ENCODE peak calls at places on chromosomes 13 and 19, in four cellular contexts. One of them, this sample, is unnamed.
A peak's percentile ranks its signal among the peaks of the same experiment; 100 is the strongest.

GRCh38 chr19:3626473-3627350 is at the start of gene CACTIN:
- DNase-seq in AG04450: peak; percentile 94
- DNase-seq in thoracic aorta: peak; percentile 98
- DNase-seq in CD4-positive, alpha-beta memory T cell: peak; percentile 99
- DNase-seq in this sample: peak; percentile 98

GRCh38 chr13:35512271-35512920 is 35.9 kb upstream of the MAB21L1 start:
- DNase-seq in AG04450: peak; percentile 16
- DNase-seq in thoracic aorta: no peak
- DNase-seq in CD4-positive, alpha-beta memory T cell: no peak
- DNase-seq in this sample: no peak

GRCh38 chr19:42122691-42123607 is 9.3 kb downstream of the POU2F2 start:
- DNase-seq in AG04450: no peak
- DNase-seq in thoracic aorta: no peak
- DNase-seq in CD4-positive, alpha-beta memory T cell: peak; percentile 75
- DNase-seq in this sample: no peak

GRCh38 chr13:23434431-23434830 is 929 bp upstream of the SACS start:
- DNase-seq in AG04450: no peak
- DNase-seq in thoracic aorta: no peak
- DNase-seq in CD4-positive, alpha-beta memory T cell: no peak
- DNase-seq in this sample: no peak

GRCh38 chr13:106616729-106617128 is 48.8 kb upstream of the ARGLU1 start:
- DNase-seq in AG04450: no peak
- DNase-seq in thoracic aorta: no peak
- DNase-seq in CD4-positive, alpha-beta memory T cell: no peak
- DNase-seq in this sample: no peak

GRCh38 chr19:39941615-39942507 is 7.4 kb upstream of the FCGBP start:
- DNase-seq in AG04450: no peak
- DNase-seq in thoracic aorta: no peak
- DNase-seq in CD4-positive, alpha-beta memory T cell: peak; percentile 88
- DNase-seq in this sample: peak; percentile 32

GRCh38 chr19:48511321-48511731 is 309 bp downstream of the LMTK3 start:
- DNase-seq in AG04450: no peak
- DNase-seq in thoracic aorta: no peak
- DNase-seq in CD4-positive, alpha-beta memory T cell: peak; percentile 63
- DNase-seq in this sample: no peak

GRCh38 chr19:55809381-55810058 is 22.3 kb downstream of the NLRP11 start:
- DNase-seq in AG04450: no peak
- DNase-seq in thoracic aorta: no peak
- DNase-seq in CD4-positive, alpha-beta memory T cell: no peak
- DNase-seq in this sample: no peak

GRCh38 chr19:35037716-35038622 is 3.6 kb upstream of the HPN start:
- DNase-seq in AG04450: no peak
- DNase-seq in thoracic aorta: no peak
- DNase-seq in CD4-positive, alpha-beta memory T cell: no peak
- DNase-seq in this sample: no peak

GRCh38 chr13:75364131-75364713 is 117.7 kb downstream of the TBC1D4 start:
- DNase-seq in AG04450: no peak
- DNase-seq in thoracic aorta: no peak
- DNase-seq in CD4-positive, alpha-beta memory T cell: no peak
- DNase-seq in this sample: no peak

GRCh38 chr19:47729799-47730520 is 15.4 kb upstream of the NOP53 start:
- DNase-seq in AG04450: no peak
- DNase-seq in thoracic aorta: no peak
- DNase-seq in CD4-positive, alpha-beta memory T cell: no peak
- DNase-seq in this sample: no peak

GRCh38 chr19:4456566-4456842 is 1.1 kb downstream of the UBXN6 start:
- DNase-seq in AG04450: no peak
- DNase-seq in thoracic aorta: no peak
- DNase-seq in CD4-positive, alpha-beta memory T cell: no peak
- DNase-seq in this sample: no peak

GRCh38 chr13:45416521-45417125 is 1.6 kb downstream of the SLC25A30 start:
- DNase-seq in AG04450: no peak
- DNase-seq in thoracic aorta: no peak
- DNase-seq in CD4-positive, alpha-beta memory T cell: no peak
- DNase-seq in this sample: no peak

GRCh38 chr19:18833849-18834643 is 2.3 kb downstream of the UPF1 start:
- DNase-seq in AG04450: no peak
- DNase-seq in thoracic aorta: no peak
- DNase-seq in CD4-positive, alpha-beta memory T cell: no peak
- DNase-seq in this sample: no peak

GRCh38 chr19:50357178-50358100 is 8.0 kb downstream of the NAPSA start:
- DNase-seq in AG04450: no peak
- DNase-seq in thoracic aorta: peak; percentile 24
- DNase-seq in CD4-positive, alpha-beta memory T cell: peak; percentile 88
- DNase-seq in this sample: peak; percentile 76

GRCh38 chr13:45454204-45454603 is 10.5 kb upstream of the COG3 start:
- DNase-seq in AG04450: no peak
- DNase-seq in thoracic aorta: no peak
- DNase-seq in CD4-positive, alpha-beta memory T cell: no peak
- DNase-seq in this sample: no peak

GRCh38 chr19:16886305-16886880 is 2.4 kb upstream of the F2RL3 start:
- DNase-seq in AG04450: no peak
- DNase-seq in thoracic aorta: no peak
- DNase-seq in CD4-positive, alpha-beta memory T cell: no peak
- DNase-seq in this sample: no peak

GRCh38 chr19:10079031-10079453 is 7.1 kb upstream of the SHFL start:
- DNase-seq in AG04450: no peak
- DNase-seq in thoracic aorta: no peak
- DNase-seq in CD4-positive, alpha-beta memory T cell: no peak
- DNase-seq in this sample: no peak

GRCh38 chr13:111005808-111006494 is 91.1 kb upstream of the ANKRD10 start:
- DNase-seq in AG04450: no peak
- DNase-seq in thoracic aorta: peak; percentile 16
- DNase-seq in CD4-positive, alpha-beta memory T cell: no peak
- DNase-seq in this sample: no peak

GRCh38 chr13:96053003-96053703 is at the start of gene UGGT2:
- DNase-seq in AG04450: peak; percentile 88
- DNase-seq in thoracic aorta: peak; percentile 77
- DNase-seq in CD4-positive, alpha-beta memory T cell: no peak
- DNase-seq in this sample: no peak

GRCh38 chr13:93305886-93306285 is 79.3 kb downstream of the GPC6 start:
- DNase-seq in AG04450: no peak
- DNase-seq in thoracic aorta: no peak
- DNase-seq in CD4-positive, alpha-beta memory T cell: no peak
- DNase-seq in this sample: no peak

GRCh38 chr13:73714522-73714921 is 419.7 kb downstream of the KLF12 start:
- DNase-seq in AG04450: no peak
- DNase-seq in thoracic aorta: no peak
- DNase-seq in CD4-positive, alpha-beta memory T cell: peak; percentile 44
- DNase-seq in this sample: no peak

GRCh38 chr19:15702590-15702930 is 25.3 kb upstream of the OR10H2 start:
- DNase-seq in AG04450: no peak
- DNase-seq in thoracic aorta: no peak
- DNase-seq in CD4-positive, alpha-beta memory T cell: no peak
- DNase-seq in this sample: no peak

GRCh38 chr13:109361562-109361961 is 424.8 kb downstream of the IRS2 start:
- DNase-seq in AG04450: no peak
- DNase-seq in thoracic aorta: no peak
- DNase-seq in CD4-positive, alpha-beta memory T cell: no peak
- DNase-seq in this sample: no peak

GRCh38 chr19:6828306-6828697 is 55.8 kb downstream of the VAV1 start:
- DNase-seq in AG04450: no peak
- DNase-seq in thoracic aorta: no peak
- DNase-seq in CD4-positive, alpha-beta memory T cell: no peak
- DNase-seq in this sample: no peak

GRCh38 chr13:43959291-43959690 is 79.6 kb downstream of the LACC1 start:
- DNase-seq in AG04450: no peak
- DNase-seq in thoracic aorta: no peak
- DNase-seq in CD4-positive, alpha-beta memory T cell: no peak
- DNase-seq in this sample: no peak

GRCh38 chr13:28313579-28313978 is 175.2 kb downstream of the PAN3 start:
- DNase-seq in AG04450: no peak
- DNase-seq in thoracic aorta: no peak
- DNase-seq in CD4-positive, alpha-beta memory T cell: no peak
- DNase-seq in this sample: no peak

GRCh38 chr13:100461309-100462035 is 127.1 kb downstream of the GGACT start:
- DNase-seq in AG04450: no peak
- DNase-seq in thoracic aorta: no peak
- DNase-seq in CD4-positive, alpha-beta memory T cell: no peak
- DNase-seq in this sample: no peak

GRCh38 chr13:24495151-24495729 is 17.3 kb downstream of the PARP4 start:
- DNase-seq in AG04450: no peak
- DNase-seq in thoracic aorta: no peak
- DNase-seq in CD4-positive, alpha-beta memory T cell: no peak
- DNase-seq in this sample: no peak

GRCh38 chr13:43291289-43292055 is 268.1 kb downstream of the DNAJC15 start:
- DNase-seq in AG04450: no peak
- DNase-seq in thoracic aorta: no peak
- DNase-seq in CD4-positive, alpha-beta memory T cell: no peak
- DNase-seq in this sample: no peak

GRCh38 chr19:14072535-14073231 is at the start of gene MISP3:
- DNase-seq in AG04450: no peak
- DNase-seq in thoracic aorta: no peak
- DNase-seq in CD4-positive, alpha-beta memory T cell: no peak
- DNase-seq in this sample: no peak

GRCh38 chr13:102033316-102033715 is 368.5 kb downstream of the FGF14 start:
- DNase-seq in AG04450: no peak
- DNase-seq in thoracic aorta: no peak
- DNase-seq in CD4-positive, alpha-beta memory T cell: no peak
- DNase-seq in this sample: no peak

GRCh38 chr13:20136781-20137703 is 23.8 kb downstream of the GJA3 start:
- DNase-seq in AG04450: no peak
- DNase-seq in thoracic aorta: no peak
- DNase-seq in CD4-positive, alpha-beta memory T cell: no peak
- DNase-seq in this sample: no peak

GRCh38 chr19:46000497-46001246 is 5.4 kb downstream of the CCDC61 start:
- DNase-seq in AG04450: no peak
- DNase-seq in thoracic aorta: no peak
- DNase-seq in CD4-positive, alpha-beta memory T cell: peak; percentile 84
- DNase-seq in this sample: peak; percentile 81

GRCh38 chr13:98143157-98143553 is 261 bp downstream of the FARP1 start:
- DNase-seq in AG04450: no peak
- DNase-seq in thoracic aorta: no peak
- DNase-seq in CD4-positive, alpha-beta memory T cell: no peak
- DNase-seq in this sample: no peak

GRCh38 chr13:41008349-41008980 is 10.7 kb downstream of the ELF1 start:
- DNase-seq in AG04450: peak; percentile 37
- DNase-seq in thoracic aorta: no peak
- DNase-seq in CD4-positive, alpha-beta memory T cell: no peak
- DNase-seq in this sample: no peak

GRCh38 chr13:53781941-53782340 is 753.3 kb downstream of the OLFM4 start:
- DNase-seq in AG04450: no peak
- DNase-seq in thoracic aorta: no peak
- DNase-seq in CD4-positive, alpha-beta memory T cell: no peak
- DNase-seq in this sample: no peak

GRCh38 chr19:37492213-37492612 is 14.5 kb upstream of the ZNF793 start:
- DNase-seq in AG04450: no peak
- DNase-seq in thoracic aorta: no peak
- DNase-seq in CD4-positive, alpha-beta memory T cell: no peak
- DNase-seq in this sample: no peak
- H3K9me3 ChIP-seq in AG04450: peaks cover 32% of the 10 kb centered on the region
- H3K9me3 ChIP-seq in thoracic aorta: peaks cover 72% of the 10 kb centered on the region
- H3K9me3 ChIP-seq in CD4-positive, alpha-beta memory T cell: no peaks in the 10 kb centered on the region
- H3K9me3 ChIP-seq in this sample: peaks cover 21% of the 10 kb centered on the region

DNA sequence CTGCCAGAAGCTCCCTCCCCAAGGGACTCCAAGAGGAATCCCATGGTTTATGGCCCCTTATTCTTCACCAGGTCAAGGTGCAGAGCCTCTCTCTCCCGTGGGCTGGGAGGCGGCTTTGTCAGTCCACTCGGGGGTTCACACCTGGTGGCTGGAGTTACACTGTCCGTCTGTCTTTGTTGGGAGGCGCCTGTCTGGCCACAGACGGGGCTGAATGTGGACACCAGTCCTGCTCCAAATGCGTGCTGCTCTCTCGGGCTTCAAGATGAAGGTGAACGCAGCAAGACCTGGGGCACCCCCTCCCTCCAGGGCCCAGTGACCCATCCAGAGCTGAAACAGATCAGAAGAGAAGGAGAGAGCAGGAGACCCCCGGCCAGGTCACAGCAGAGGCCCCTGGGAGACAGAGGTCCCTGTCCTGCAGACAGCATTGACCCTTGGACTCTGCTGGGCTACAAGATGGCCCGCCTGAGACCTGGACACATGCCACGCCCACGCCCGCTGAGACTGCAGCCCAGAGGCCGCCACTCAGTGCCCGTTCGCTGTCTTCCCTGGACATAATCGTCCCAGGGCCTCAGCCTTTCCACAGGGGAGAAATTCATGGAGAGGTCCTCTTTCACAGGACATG is 29.9 kb upstream of the TUBGCP3 start:
- DNase-seq in AG04450: no peak
- DNase-seq in thoracic aorta: no peak
- DNase-seq in CD4-positive, alpha-beta memory T cell: no peak
- DNase-seq in this sample: no peak
- H3K9me3 ChIP-seq in AG04450: no peaks in the 10 kb centered on the region
- H3K9me3 ChIP-seq in thoracic aorta: no peaks in the 10 kb centered on the region
- H3K9me3 ChIP-seq in CD4-positive, alpha-beta memory T cell: no peaks in the 10 kb centered on the region
- H3K9me3 ChIP-seq in this sample: no peaks in the 10 kb centered on the region

DNA sequence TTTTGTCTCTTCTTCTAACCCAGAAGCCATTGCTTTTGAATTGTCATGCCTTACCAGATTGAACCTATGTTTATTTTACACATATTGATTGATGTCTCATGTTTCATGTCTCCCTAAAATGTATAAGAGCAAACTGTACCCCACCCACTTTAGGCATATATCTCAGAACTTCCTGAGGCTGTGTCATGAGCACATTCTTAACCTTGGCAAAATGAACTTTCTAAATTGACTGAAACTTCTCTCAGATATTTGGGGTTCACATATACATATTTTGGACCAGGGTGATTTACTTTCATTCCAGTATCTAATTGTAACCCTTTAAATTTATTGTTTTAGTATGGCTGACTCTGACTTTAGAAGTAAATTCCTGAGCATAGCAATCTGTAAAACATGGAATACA is 723.9 kb upstream of the PCDH20 start:
- DNase-seq in AG04450: no peak
- DNase-seq in thoracic aorta: no peak
- DNase-seq in CD4-positive, alpha-beta memory T cell: no peak
- DNase-seq in this sample: no peak
- H3K9me3 ChIP-seq in AG04450: peaks cover 5% of the 10 kb centered on the region
- H3K9me3 ChIP-seq in thoracic aorta: peaks cover 2% of the 10 kb centered on the region
- H3K9me3 ChIP-seq in CD4-positive, alpha-beta memory T cell: no peaks in the 10 kb centered on the region
- H3K9me3 ChIP-seq in this sample: no peaks in the 10 kb centered on the region

DNA sequence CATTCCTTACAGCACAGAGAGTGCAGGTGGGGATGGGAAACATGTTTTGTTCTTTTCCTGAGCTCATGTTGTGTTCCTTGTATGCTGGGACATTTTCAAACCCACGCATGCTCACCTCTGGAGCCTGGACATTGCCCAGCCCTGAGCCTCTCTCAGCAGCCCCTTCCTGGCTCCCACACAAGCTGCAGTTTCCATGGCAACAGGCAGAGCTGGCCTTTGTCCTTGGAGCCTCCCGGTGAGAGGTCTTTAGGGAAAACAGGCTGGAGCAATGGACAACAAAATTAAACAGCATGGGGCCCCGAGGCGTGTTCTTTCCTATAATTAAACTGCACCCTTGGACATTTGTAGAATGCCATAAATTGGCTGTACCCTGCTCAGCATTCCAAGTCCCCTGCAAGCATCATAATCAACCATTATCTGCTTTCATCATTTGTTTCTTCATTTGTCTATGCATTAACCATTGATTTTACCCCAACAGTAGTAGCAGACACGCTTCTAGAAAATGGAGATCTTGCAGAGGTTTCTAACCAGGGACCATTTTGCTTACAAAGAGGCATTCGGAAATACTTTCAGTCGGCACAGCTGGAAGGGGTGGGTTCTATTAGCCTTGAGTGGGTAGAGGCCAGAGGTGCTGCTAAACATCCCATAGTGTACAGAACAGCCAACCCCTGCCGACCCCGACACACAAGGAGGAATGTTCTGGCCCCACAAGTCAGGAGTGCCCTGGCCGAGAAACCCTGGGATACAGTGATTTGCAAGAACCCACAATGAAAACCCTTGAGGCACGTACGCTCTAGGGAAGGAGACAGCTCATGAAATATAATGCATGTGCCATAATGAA is 133.4 kb upstream of the PEG3 start:
- DNase-seq in AG04450: no peak
- DNase-seq in thoracic aorta: no peak
- DNase-seq in CD4-positive, alpha-beta memory T cell: no peak
- DNase-seq in this sample: no peak
- H3K9me3 ChIP-seq in AG04450: peaks cover 76% of the 10 kb centered on the region
- H3K9me3 ChIP-seq in thoracic aorta: no peaks in the 10 kb centered on the region
- H3K9me3 ChIP-seq in CD4-positive, alpha-beta memory T cell: no peaks in the 10 kb centered on the region
- H3K9me3 ChIP-seq in this sample: no peaks in the 10 kb centered on the region